ENCODE peak calls at places on chromosomes 6 and 20, in nine cellular contexts. D is fibroblast of lung, A is HepG2, K is IMR-90, J is H9, P is endothelial cell of umbilical vein, N is SK-N-SH, Y is neural progenitor cell, B is astrocyte. G is an unnamed sample.

GRCh38 chr6:133965817-133966360 is 12.9 kb downstream of the TBPL1 start:
- DNase-seq in K (peak; percentile 13), B (no peak), D (no peak), N (no peak), A (no peak), P (no peak), Y (no peak), J (no peak), G (no peak)

GRCh38 chr6:163765326-163765725 is 350.8 kb downstream of the QKI start:
- DNase-seq in P (no peak), A (no peak), Y (no peak), J (no peak), K (no peak), N (no peak), B (no peak), D (no peak), G (no peak)

GRCh38 chr20:57264908-57265648 is 1.4 kb downstream of the BMP7 start:
- DNase-seq in A (no peak), K (no peak), B (no peak), Y (peak; percentile 70), P (no peak), N (peak; percentile 63), D (no peak), J (peak; percentile 56), G (no peak)

GRCh38 chr20:24109537-24109936 is 121.0 kb upstream of the GGTLC1 start:
- DNase-seq in P (no peak), Y (no peak), K (no peak), A (no peak), B (no peak), D (no peak), J (no peak), N (no peak), G (no peak)

GRCh38 chr6:44386929-44387345 is 569 bp upstream of the CDC5L start:
- DNase-seq in A (no peak), D (no peak), P (no peak), J (no peak), N (peak; percentile 59), B (peak; percentile 52), K (peak; percentile 37), Y (no peak), G (peak; percentile 69)

GRCh38 chr6:135922746-135923145 is 71.2 kb downstream of the PDE7B start:
- DNase-seq in P (no peak), B (peak; percentile 81), K (peak; percentile 58), A (no peak), J (no peak), Y (no peak), D (peak; percentile 66), N (peak; percentile 49), G (no peak)

GRCh38 chr20:50339196-50339901 is 148.7 kb downstream of the CEBPB start:
- DNase-seq in D (peak; percentile 75), J (no peak), B (peak; percentile 82), N (peak; percentile 72), Y (peak; percentile 29), K (peak; percentile 69), A (no peak), P (no peak), G (no peak)

GRCh38 chr6:12572884-12573824 is 143.4 kb upstream of the PHACTR1 start:
- DNase-seq in J (peak; percentile 39), Y (no peak), B (peak; percentile 92), N (no peak), P (peak; percentile 92), A (no peak), D (peak; percentile 28), K (peak; percentile 79), G (peak; percentile 60)

GRCh38 chr6:1231941-1232340 is 80.0 kb upstream of the FOXQ1 start:
- DNase-seq in A (no peak), J (no peak), B (no peak), D (no peak), P (no peak), K (no peak), Y (no peak), N (no peak), G (peak; percentile 38)

GRCh38 chr6:108598316-108598863 is 37.7 kb downstream of the FOXO3 start:
- DNase-seq in Y (no peak), A (no peak), B (no peak), D (peak; percentile 61), P (no peak), N (no peak), K (peak; percentile 47), J (no peak), G (no peak)

GRCh38 chr6:8743146-8743745 is 307.9 kb upstream of the SLC35B3 start:
- DNase-seq in B (no peak), A (peak; percentile 3), P (no peak), Y (no peak), N (no peak), D (no peak), J (no peak), K (no peak), G (peak; percentile 23)

GRCh38 chr20:50442526-50442925 is 67.7 kb upstream of the PTPN1 start:
- DNase-seq in B (no peak), A (no peak), D (peak; percentile 53), J (no peak), Y (no peak), N (no peak), K (no peak), P (no peak), G (no peak)

GRCh38 chr20:58883243-58883691 is 30.8 kb downstream of the GNAS start:
- DNase-seq in K (no peak), B (peak; percentile 65), J (peak; percentile 44), Y (peak; percentile 67), A (no peak), P (no peak), N (no peak), D (no peak), G (no peak)

GRCh38 chr20:43680976-43681375 is 14.1 kb downstream of the MYBL2 start:
- DNase-seq in N (no peak), A (no peak), J (no peak), D (no peak), P (no peak), Y (no peak), B (no peak), K (no peak), G (no peak)

GRCh38 chr6:106825156-106825555 is 149.4 kb downstream of the CD24 start:
- DNase-seq in J (no peak), D (no peak), Y (no peak), N (no peak), A (no peak), K (no peak), P (no peak), B (peak; percentile 45), G (no peak)

GRCh38 chr6:25007269-25007699 is 71.5 kb upstream of the RIPOR2 start:
- DNase-seq in P (no peak), K (no peak), J (no peak), N (no peak), D (no peak), B (no peak), A (no peak), Y (no peak), G (no peak)

GRCh38 chr6:144156991-144157390 is 6.7 kb downstream of the STX11 start:
- DNase-seq in A (no peak), Y (peak; percentile 11), D (no peak), B (no peak), N (no peak), P (peak; percentile 80), K (no peak), J (peak; percentile 33), G (no peak)

GRCh38 chr20:63496404-63497120 is 2.3 kb downstream of the EEF1A2 start:
- DNase-seq in N (no peak), B (no peak), J (peak; percentile 35), Y (no peak), D (no peak), A (no peak), P (no peak), K (no peak), G (no peak)
- TF ChIP-seq CTCF in N (no peak), B (no peak), J (no peak), Y (no peak), D (no peak), A (no peak), P (no peak), K (no peak), G (no peak)

DNA sequence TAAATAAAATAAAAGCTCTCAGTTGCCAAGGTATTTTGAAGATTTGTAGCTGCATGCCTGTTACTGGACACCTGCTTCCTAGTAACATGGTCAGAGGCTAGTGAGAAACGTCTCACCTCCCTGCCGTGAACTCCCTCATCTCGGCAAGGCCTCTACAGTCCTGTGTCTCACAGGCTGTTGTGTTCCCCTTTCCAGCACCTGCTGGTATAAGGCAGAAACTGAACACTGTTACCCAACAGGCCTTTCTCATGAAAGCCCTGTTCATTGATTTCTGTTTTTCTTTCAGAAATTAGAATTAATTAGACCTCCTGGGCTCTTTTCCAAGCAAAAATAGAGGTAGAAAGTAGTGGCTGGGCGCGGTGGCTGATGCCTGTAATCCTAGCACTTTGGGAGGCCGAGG is 17.6 kb upstream of the SRSF3 start:
- DNase-seq in P (no peak), D (no peak), Y (no peak), N (no peak), J (no peak), A (no peak), B (no peak), K (no peak), G (no peak)
- H2AFZ ChIP-seq in P (no peak overlapping the region), D (no peak overlapping the region), Y (no peak overlapping the region), N (no peak overlapping the region), J (no peak overlapping the region), A (no peak overlapping the region), B (no peak overlapping the region), K (peak overlapping the region; percentile 3), G (peak overlapping the region; percentile 42)

GRCh38 chr6:14037402-14038277 is 79.9 kb upstream of the CD83 start:
- DNase-seq in K (peak; percentile 80), J (no peak), Y (no peak), N (no peak), B (peak; percentile 79), P (no peak), A (no peak), D (peak; percentile 85), G (peak; percentile 16)
- H3K9ac ChIP-seq in K (no peak overlapping the region), J (no peak overlapping the region), Y (no peak overlapping the region), N (no peak overlapping the region), B (no peak overlapping the region), P (no peak overlapping the region), A (no peak overlapping the region), D (no peak overlapping the region), G (no peak overlapping the region)

GRCh38 chr6:131910956-131911355 is 40.2 kb downstream of the CCN2 start:
- DNase-seq in A (no peak), P (no peak), B (no peak), Y (no peak), J (no peak), D (no peak), K (no peak), N (no peak), G (no peak)

GRCh38 chr6:131914234-131914633 is 36.9 kb downstream of the CCN2 start:
- DNase-seq in Y (no peak), A (no peak), N (no peak), D (peak; percentile 45), K (peak; percentile 86), J (no peak), B (peak; percentile 55), P (peak; percentile 19), G (peak; percentile 63)

GRCh38 chr6:131909408-131910218 is 41.6 kb downstream of the CCN2 start:
- DNase-seq in D (peak; percentile 79), N (peak; percentile 42), J (peak; percentile 73), B (peak; percentile 39), K (peak; percentile 72), Y (peak; percentile 75), P (peak; percentile 74), A (peak; percentile 79), G (peak; percentile 61)

GRCh38 chr6:131911951-131912350 is 39.2 kb downstream of the CCN2 start:
- DNase-seq in Y (no peak), K (peak; percentile 58), A (no peak), P (no peak), D (peak; percentile 24), N (no peak), B (peak; percentile 52), J (no peak), G (no peak)

GRCh38 chr6:131910219-131910589 is 41.0 kb downstream of the CCN2 start:
- DNase-seq in N (no peak), K (no peak), P (no peak), A (no peak), J (no peak), Y (no peak), D (no peak), B (no peak), G (no peak)
- TF ChIP-seq CTCF in N (no peak), K (no peak), P (no peak), A (no peak), J (peak; percentile 11), Y (no peak), D (no peak), B (no peak), G (no peak)

G was measured in mammary epithelial cell.